ENCODE peak calls at places on chromosomes 4 and X, in nine cellular contexts. P is fibroblast of lung, U is psoas muscle, B is right lobe of liver, D is ascending aorta, C is MM.1S, K is heart left ventricle, E is uterus, O is transverse colon. R is an unnamed sample.

GRCh38 chr4:77015390-77015789 is 60.4 kb downstream of the CCNI start:
- DNase-seq in P (peak; percentile 88), U (no peak), B (no peak), D (no peak), C (no peak), K (no peak), E (no peak), O (no peak), R (no peak)

GRCh38 chrX:7904557-7904956 is 22.7 kb downstream of the PNPLA4 start:
- DNase-seq in P (peak; percentile 2), U (no peak), B (no peak), D (no peak), C (no peak), K (no peak), E (no peak), O (no peak), R (no peak)

GRCh38 chrX:111006119-111006518 is 89.9 kb upstream of the PAK3 start:
- DNase-seq in P (no peak), U (no peak), B (no peak), D (no peak), C (no peak), K (no peak), E (no peak), O (no peak), R (no peak)

GRCh38 chr4:138904793-138905192 is 110.8 kb upstream of the NOCT start:
- DNase-seq in P (no peak), U (no peak), B (no peak), D (no peak), C (no peak), K (no peak), E (no peak), O (no peak), R (no peak)

GRCh38 chr4:124177647-124178425 is 534.7 kb downstream of the ANKRD50 start:
- DNase-seq in P (peak; percentile 91), U (no peak), B (no peak), D (no peak), C (no peak), K (no peak), E (no peak), O (no peak), R (no peak)

GRCh38 chr4:93791570-93792195 is 36.9 kb upstream of the ATOH1 start:
- DNase-seq in P (peak; percentile 23), U (peak; percentile 17), B (no peak), D (no peak), C (peak; percentile 61), K (no peak), E (no peak), O (peak; percentile 64), R (no peak)

GRCh38 chr4:103934178-103934789 is 214.5 kb upstream of the TACR3 start:
- DNase-seq in P (peak; percentile 17), U (no peak), B (no peak), D (no peak), C (peak; percentile 67), K (no peak), E (no peak), O (no peak), R (no peak)

GRCh38 chr4:145301386-145302080 is 121.1 kb upstream of the OTUD4 start:
- DNase-seq in P (peak; percentile 57), U (no peak), B (no peak), D (no peak), C (no peak), K (no peak), E (no peak), O (no peak), R (no peak)

GRCh38 chr4:112704991-112705845 is 68.3 kb downstream of the LARP7 start:
- DNase-seq in P (peak; percentile 71), U (peak; percentile 24), B (no peak), D (peak; percentile 75), C (no peak), K (peak; percentile 73), E (peak; percentile 53), O (peak; percentile 13), R (no peak)

GRCh38 chr4:148327683-148328082 is 114.5 kb downstream of the NR3C2 start:
- DNase-seq in P (no peak), U (no peak), B (no peak), D (no peak), C (no peak), K (no peak), E (no peak), O (no peak), R (no peak)

GRCh38 chr4:152824561-152824960 is 44.8 kb downstream of the ARFIP1 start:
- DNase-seq in P (no peak), U (no peak), B (no peak), D (no peak), C (no peak), K (no peak), E (no peak), O (no peak), R (no peak)
- H3K4me1 ChIP-seq in P (no peaks in the 10 kb centered on the region), U (no peaks in the 10 kb centered on the region), B (no peaks in the 10 kb centered on the region), D (no peaks in the 10 kb centered on the region), C (no peaks in the 10 kb centered on the region), K (no peaks in the 10 kb centered on the region), E (no peaks in the 10 kb centered on the region), O (no peaks in the 10 kb centered on the region), R (no peaks in the 10 kb centered on the region)

GRCh38 chrX:151174581-151175282 is 1.7 kb upstream of the GPR50 start:
- DNase-seq in P (no peak), U (no peak), B (no peak), D (no peak), C (no peak), K (no peak), E (no peak), O (no peak), R (no peak)

GRCh38 chrX:151175283-151176062 is 911 bp upstream of the GPR50 start:
- DNase-seq in P (no peak), U (no peak), B (no peak), D (no peak), C (no peak), K (no peak), E (no peak), O (no peak), R (no peak)

GRCh38 chrX:151177141-151178027 is 1.0 kb downstream of the GPR50 start:
- DNase-seq in P (peak; percentile 1), U (no peak), B (no peak), D (no peak), C (no peak), K (no peak), E (no peak), O (no peak), R (no peak)

GRCh38 chrX:151178746-151179145 is 2.4 kb downstream of the GPR50 start:
- DNase-seq in P (no peak), U (no peak), B (no peak), D (no peak), C (no peak), K (no peak), E (no peak), O (no peak), R (no peak)

DNA sequence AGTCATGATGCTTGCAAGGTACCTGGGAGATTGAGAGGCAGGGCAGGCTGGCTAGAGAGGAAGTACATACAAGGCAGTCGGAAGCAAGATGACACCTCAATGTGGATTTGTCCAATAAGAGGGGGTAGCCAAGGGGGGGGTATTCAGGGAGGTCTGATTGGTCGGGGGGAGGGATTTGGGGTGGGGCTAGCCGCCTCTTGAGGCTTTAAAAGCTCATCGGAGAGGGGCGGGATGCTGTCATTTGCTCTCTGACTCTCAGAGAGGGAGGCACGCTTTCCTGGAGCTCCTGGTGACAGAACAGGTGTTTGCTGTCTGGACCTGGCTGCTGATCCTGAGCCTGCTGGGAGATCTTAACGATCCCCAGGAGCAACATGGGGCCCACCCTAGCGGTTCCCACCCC is at the start of gene GPR50:
- DNase-seq in P (no peak), U (no peak), B (no peak), D (no peak), C (no peak), K (no peak), E (no peak), O (no peak), R (no peak)
- H3K4me3 ChIP-seq in P (no peak within 1 kb of the TSS), U (no peak within 1 kb of the TSS), B (no peak within 1 kb of the TSS), D (peak within 1 kb of the TSS; percentile 36), C (peak within 1 kb of the TSS; percentile 50), K (no peak within 1 kb of the TSS), E (no peak within 1 kb of the TSS), O (no peak within 1 kb of the TSS), R (no peak within 1 kb of the TSS)

DNA sequence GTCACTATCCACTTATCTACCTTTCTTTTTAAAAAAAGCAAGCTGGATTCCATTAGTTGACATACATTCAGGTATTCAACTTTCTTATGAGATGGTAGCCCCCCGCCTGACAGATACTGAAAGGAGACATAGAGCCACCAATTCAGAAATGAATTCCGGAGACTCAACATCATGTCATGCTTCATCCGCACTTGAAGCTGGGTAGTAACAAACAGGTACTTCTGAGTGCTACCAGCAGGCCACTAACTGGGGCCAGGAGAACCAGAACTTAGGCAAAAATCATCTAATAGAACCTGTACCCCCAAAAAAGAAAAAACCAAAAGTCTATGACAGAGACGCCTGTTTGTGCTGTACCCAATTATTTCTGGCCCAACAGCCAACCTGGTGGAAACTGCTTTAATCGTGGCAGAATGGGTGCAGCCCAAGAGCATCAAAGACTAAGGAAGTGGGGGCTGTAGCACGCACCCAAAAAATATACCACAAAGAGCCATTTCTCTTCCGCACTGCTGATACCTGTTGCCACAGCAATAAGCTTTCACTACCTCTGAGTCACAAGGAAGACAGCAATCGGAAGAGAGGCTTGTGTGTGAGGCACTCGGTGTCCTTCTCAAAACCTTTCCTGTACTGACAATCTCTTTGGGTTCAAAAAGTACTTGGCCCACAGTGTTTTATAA is 84.8 kb downstream of the AFAP1 start:
- DNase-seq in P (peak; percentile 80), U (no peak), B (no peak), D (no peak), C (no peak), K (no peak), E (no peak), O (no peak), R (peak; percentile 59)
- H3K4me1 ChIP-seq in P (peaks cover 9% of the 10 kb centered on the region), U (peaks cover 35% of the 10 kb centered on the region), B (no peaks in the 10 kb centered on the region), D (peaks cover 15% of the 10 kb centered on the region), C (no peaks in the 10 kb centered on the region), K (peaks cover 5% of the 10 kb centered on the region), E (no peaks in the 10 kb centered on the region), O (peaks cover 5% of the 10 kb centered on the region), R (peaks cover 80% of the 10 kb centered on the region)

GRCh38 chr4:57163530-57164459 is 53.6 kb upstream of the IGFBP7 start:
- DNase-seq in P (peak; percentile 81), U (peak; percentile 77), B (peak; percentile 84), D (peak; percentile 89), C (peak; percentile 78), K (peak; percentile 91), E (peak; percentile 72), O (peak; percentile 79), R (peak; percentile 47)
- H3K4me3 ChIP-seq in P (peak overlapping the region; percentile 57), U (peak overlapping the region; percentile 69), B (peak overlapping the region; percentile 61), D (peak overlapping the region; percentile 71), C (peak overlapping the region; percentile 90), K (peak overlapping the region; percentile 44), E (peak overlapping the region; percentile 49), O (peak overlapping the region; percentile 52), R (peak overlapping the region; percentile 69)

DNA sequence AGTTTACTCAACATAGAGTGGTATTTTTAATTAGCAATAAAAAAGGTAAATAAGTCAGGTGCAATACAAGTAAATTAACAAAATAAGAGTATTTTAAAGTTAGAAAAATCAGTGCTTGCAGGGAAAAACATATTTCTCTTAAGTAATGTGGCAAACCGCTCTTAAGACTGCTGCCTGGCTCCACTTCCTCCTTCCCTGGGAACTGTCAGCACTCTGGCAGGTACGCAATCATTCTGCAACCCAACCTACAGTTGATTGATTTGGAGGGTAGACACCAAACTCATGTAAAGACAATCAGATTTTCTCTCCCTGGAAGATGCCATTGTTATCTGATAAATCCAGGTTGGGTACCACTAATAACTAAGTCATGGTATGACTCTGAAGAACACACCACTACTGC is 63.9 kb downstream of the PPP3CA start:
- DNase-seq in P (no peak), U (no peak), B (no peak), D (no peak), C (no peak), K (no peak), E (no peak), O (no peak), R (no peak)
- H3K4me1 ChIP-seq in P (peaks cover 5% of the 10 kb centered on the region), U (peaks cover 45% of the 10 kb centered on the region), B (no peaks in the 10 kb centered on the region), D (peaks cover 10% of the 10 kb centered on the region), C (peaks cover 10% of the 10 kb centered on the region), K (peaks cover 2% of the 10 kb centered on the region), E (no peaks in the 10 kb centered on the region), O (peaks cover 6% of the 10 kb centered on the region), R (peaks cover 10% of the 10 kb centered on the region)

R was measured in CD8-positive, alpha-beta memory T cell.